ENCODE peak calls at places on chromosomes 4 and X, in five cellular contexts. O is PC-9; P is CD4-positive, alpha-beta memory T cell; V is lower lobe of right lung; B is stomach. W is an unnamed sample.

GRCh38 chrX:1591863-1592127 is 391 bp downstream of the AKAP17A start:
- DNase-seq in O (no peak), P (no peak), V (no peak), B (no peak), W (no peak)

GRCh38 chr4:53841711-53842110 is 222.7 kb downstream of the CHIC2 start:
- DNase-seq in O (no peak), P (no peak), V (no peak), B (no peak), W (no peak)

GRCh38 chr4:141046255-141046654 is 87.0 kb downstream of the RNF150 start:
- DNase-seq in O (no peak), P (no peak), V (no peak), B (no peak), W (peak; percentile 80)

GRCh38 chrX:24542756-24543155 is 77.7 kb downstream of the PDK3 start:
- DNase-seq in O (no peak), P (no peak), V (no peak), B (no peak), W (no peak)

GRCh38 chr4:121016630-121017029 is 55.7 kb downstream of the NDNF start:
- DNase-seq in O (no peak), P (no peak), V (no peak), B (no peak), W (no peak)

GRCh38 chrX:116239944-116240391 is 69.4 kb downstream of the AGTR2 start:
- DNase-seq in O (no peak), P (no peak), V (no peak), B (no peak), W (peak; percentile 28)

GRCh38 chr4:75672461-75673026 is 667 bp downstream of the G3BP2 start:
- DNase-seq in O (peak; percentile 34), P (peak; percentile 83), V (peak; percentile 83), B (peak; percentile 72), W (peak; percentile 67)

GRCh38 chrX:106585478-106585877 is 26.3 kb upstream of the RADX start:
- DNase-seq in O (no peak), P (no peak), V (no peak), B (peak; percentile 29), W (no peak)

GRCh38 chr4:95556460-95556859 is 7.7 kb upstream of the UNC5C start:
- DNase-seq in O (no peak), P (no peak), V (no peak), B (no peak), W (no peak)

GRCh38 chrX:81120936-81121351 is 80.8 kb downstream of the HMGN5 start:
- DNase-seq in O (peak; percentile 37), P (peak; percentile 41), V (peak; percentile 43), B (peak; percentile 34), W (peak; percentile 40)

GRCh38 chr4:112978691-112979472 is 70.6 kb upstream of the ANK2 start:
- DNase-seq in O (no peak), P (no peak), V (no peak), B (no peak), W (no peak)

GRCh38 chr4:168589154-168589553 is 92.3 kb downstream of the PALLD start:
- DNase-seq in O (peak; percentile 75), P (no peak), V (no peak), B (no peak), W (peak; percentile 70)

GRCh38 chrX:65451663-65452062 is 82.9 kb downstream of the LAS1L start:
- DNase-seq in O (peak; percentile 3), P (peak; percentile 24), V (no peak), B (no peak), W (peak; percentile 42)

GRCh38 chrX:66163447-66163846 is 600 bp upstream of the HEPH start:
- DNase-seq in O (no peak), P (no peak), V (no peak), B (no peak), W (no peak)

DNA sequence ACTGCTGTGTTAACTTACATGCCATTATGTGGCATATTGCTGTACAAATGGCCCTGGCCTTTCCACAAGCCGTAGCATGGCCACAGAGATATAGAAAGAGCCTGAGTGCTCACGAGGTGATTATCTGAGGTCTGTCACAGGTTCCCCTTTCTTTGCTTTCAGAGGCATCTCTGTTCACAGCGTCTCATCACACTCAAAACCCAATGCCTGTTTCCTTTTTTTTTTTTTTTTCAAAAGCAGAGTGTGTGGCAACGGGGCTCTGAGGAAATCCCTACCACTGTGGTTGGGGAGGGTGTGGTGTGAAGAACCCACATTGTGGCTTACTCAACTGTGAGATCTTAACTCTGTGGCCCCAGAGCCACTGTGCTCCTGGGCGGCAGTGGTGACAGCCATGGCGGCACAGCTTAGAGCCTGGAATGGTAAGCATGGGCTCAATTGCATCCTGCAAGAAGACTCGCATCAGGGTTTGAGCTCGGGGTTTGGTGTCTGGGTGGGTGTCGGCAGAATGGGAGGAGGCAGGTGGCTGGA is 30.8 kb downstream of the RTL5 start:
- DNase-seq in O (no peak), P (peak; percentile 88), V (no peak), B (peak; percentile 43), W (no peak)
- H3K4me3 ChIP-seq in O (no peak overlapping the region), P (peak overlapping the region; percentile 40), V (peak overlapping the region; percentile 25), B (no peak overlapping the region), W (no peak overlapping the region)

GRCh38 chr4:26218677-26219181 is 102.1 kb upstream of the RBPJ start:
- DNase-seq in O (no peak), P (no peak), V (no peak), B (no peak), W (no peak)
- H3K4me1 ChIP-seq in O (peaks cover 45% of the 10 kb centered on the region), P (no peaks in the 10 kb centered on the region), V (peaks cover 4% of the 10 kb centered on the region), B (no peaks in the 10 kb centered on the region), W (peaks cover 23% of the 10 kb centered on the region)

DNA sequence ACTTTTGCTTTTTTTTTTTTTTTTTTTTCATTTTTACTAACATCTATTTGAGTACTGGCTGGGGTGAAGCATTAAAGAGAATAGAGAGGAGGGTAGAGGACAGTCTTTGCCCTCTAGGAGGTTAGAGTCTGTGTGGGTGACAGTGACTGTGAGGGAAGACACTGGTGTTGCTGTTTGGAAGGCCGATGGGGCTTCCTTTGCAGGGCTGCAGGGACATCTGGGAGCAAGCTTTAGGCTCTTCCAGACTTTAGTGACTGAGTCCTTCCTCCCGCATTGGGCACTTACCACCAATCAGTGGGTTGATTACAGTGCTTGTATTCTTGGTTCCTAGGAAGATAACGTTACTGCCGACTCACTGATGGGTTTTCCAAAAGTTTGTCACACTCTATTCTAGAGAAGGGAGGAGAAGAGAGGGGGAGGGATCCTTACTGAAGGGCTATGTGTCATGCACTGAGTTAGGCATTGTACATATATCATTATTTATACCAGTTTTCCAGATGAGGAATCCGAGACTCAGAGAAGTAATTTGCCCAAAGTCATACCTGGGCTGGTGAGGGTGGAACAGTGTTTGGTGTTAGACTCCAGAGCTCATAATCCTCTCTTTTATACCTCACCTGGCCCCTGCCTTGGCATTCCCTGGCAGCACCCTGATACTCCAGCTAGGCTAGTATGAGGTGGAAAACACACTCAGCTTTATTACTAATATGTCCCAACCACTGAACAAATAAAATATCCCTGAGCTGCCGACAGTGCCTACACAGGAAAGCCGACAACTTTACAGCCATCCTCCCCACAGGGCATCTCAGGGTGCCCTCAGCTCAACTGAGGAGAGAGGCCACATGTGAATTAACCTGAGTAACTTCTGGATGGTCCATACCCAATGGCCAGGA is 3.8 kb downstream of the CHST7 start:
- DNase-seq in O (no peak), P (no peak), V (no peak), B (no peak), W (no peak)
- H3K4me3 ChIP-seq in O (no peak overlapping the region), P (peak overlapping the region; percentile 69), V (no peak overlapping the region), B (peak overlapping the region; percentile 4), W (no peak overlapping the region)

GRCh38 chr4:52196606-52197130 is 145.6 kb downstream of the SPATA18 start:
- DNase-seq in O (no peak), P (no peak), V (no peak), B (no peak), W (no peak)
- H3K4me1 ChIP-seq in O (no peaks in the 10 kb centered on the region), P (no peaks in the 10 kb centered on the region), V (no peaks in the 10 kb centered on the region), B (no peaks in the 10 kb centered on the region), W (no peaks in the 10 kb centered on the region)

GRCh38 chrX:76148753-76149152 is 24.1 kb upstream of the PBDC1 start:
- DNase-seq in O (peak; percentile 27), P (peak; percentile 70), V (no peak), B (no peak), W (peak; percentile 59)

GRCh38 chrX:76153221-76153620 is 19.6 kb upstream of the PBDC1 start:
- DNase-seq in O (no peak), P (no peak), V (no peak), B (no peak), W (no peak)

GRCh38 chrX:76148011-76148665 is 24.7 kb upstream of the PBDC1 start:
- DNase-seq in O (peak; percentile 2), P (no peak), V (no peak), B (no peak), W (no peak)
- H3K4me3 ChIP-seq in O (peak overlapping the region; percentile 49), P (peak overlapping the region; percentile 32), V (peak overlapping the region; percentile 29), B (no peak overlapping the region), W (peak overlapping the region; percentile 31)

DNA sequence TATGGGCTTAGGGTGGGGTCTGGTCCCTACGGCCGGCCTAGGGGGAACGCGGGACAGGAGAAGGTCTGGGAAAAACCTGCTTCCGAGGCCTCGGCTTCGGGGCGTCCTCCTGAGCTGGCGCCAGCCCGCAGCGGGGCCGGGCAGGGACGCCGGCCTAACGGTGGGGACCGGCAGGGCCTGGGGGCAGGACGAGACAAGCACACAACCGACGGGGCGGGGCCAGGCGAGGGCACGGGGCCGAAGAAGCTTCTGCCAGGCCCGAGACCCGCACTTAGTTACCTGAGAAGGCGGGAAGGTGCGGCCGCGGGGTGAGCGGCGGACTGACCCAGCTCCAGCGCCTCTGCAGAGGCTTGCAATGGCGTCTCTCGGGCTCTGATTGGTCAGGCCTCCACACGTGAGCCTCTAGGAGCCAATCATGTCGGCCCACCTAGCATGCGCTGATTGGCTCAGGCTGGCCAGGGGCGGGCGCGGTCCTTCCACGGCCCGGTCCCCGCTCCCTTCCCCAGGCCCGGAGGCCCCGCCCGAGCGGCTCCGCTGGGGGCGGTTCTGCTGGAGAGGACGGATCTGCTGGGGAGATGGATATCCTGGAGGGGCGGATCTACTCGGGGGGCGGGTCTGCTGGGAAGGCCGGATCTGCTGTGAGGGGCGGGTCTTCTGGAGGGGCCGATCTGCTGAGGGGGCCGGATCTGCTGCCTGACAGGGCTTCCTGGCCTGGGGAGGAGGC is 44.3 kb downstream of the CPLX1 start:
- DNase-seq in O (peak; percentile 100), P (peak; percentile 99), V (peak; percentile 99), B (peak; percentile 99), W (peak; percentile 96)
- H3K4me1 ChIP-seq in O (peaks cover 24% of the 10 kb centered on the region), P (peaks cover 66% of the 10 kb centered on the region), V (peaks cover 52% of the 10 kb centered on the region), B (peaks cover 33% of the 10 kb centered on the region), W (no peaks in the 10 kb centered on the region)

GRCh38 chrX:74422029-74422352 is 698 bp downstream of the SLC16A2 start:
- DNase-seq in O (no peak), P (no peak), V (no peak), B (no peak), W (no peak)
- H3K4me3 ChIP-seq in O (no peak overlapping the region), P (no peak overlapping the region), V (peak overlapping the region; percentile 57), B (peak overlapping the region; percentile 57), W (peak overlapping the region; percentile 55)

W was measured in SJSA1.